ENCODE peak calls at places on chromosomes 13 and 19, in five cellular contexts. One of them, this sample, is unnamed.

GRCh38 chr19:42109896-42110295 is 22.4 kb downstream of the POU2F2 start:
- DNase-seq in NCI-H345: no peak
- DNase-seq in activated effector memory CD4-positive, alpha-beta T cell treated with Interleukin-2 at 50 U/mL for 16 hours: no peak
- DNase-seq in glutamatergic neuron: no peak
- DNase-seq in NCI-H146: no peak
- DNase-seq in this sample: no peak

GRCh38 chr19:38658462-38659306 is 11.2 kb downstream of the ACTN4 start:
- DNase-seq in NCI-H345: peak; percentile 89
- DNase-seq in activated effector memory CD4-positive, alpha-beta T cell treated with Interleukin-2 at 50 U/mL for 16 hours: no peak
- DNase-seq in NCI-H146: no peak
- DNase-seq in glutamatergic neuron: no peak
- DNase-seq in this sample: no peak

GRCh38 chr13:37599509-37599908 is 941 bp upstream of the POSTN start:
- DNase-seq in NCI-H146: no peak
- DNase-seq in glutamatergic neuron: no peak
- DNase-seq in activated effector memory CD4-positive, alpha-beta T cell treated with Interleukin-2 at 50 U/mL for 16 hours: no peak
- DNase-seq in NCI-H345: no peak
- DNase-seq in this sample: no peak

GRCh38 chr19:16571689-16572331 is 405 bp downstream of the SLC35E1 start:
- DNase-seq in activated effector memory CD4-positive, alpha-beta T cell treated with Interleukin-2 at 50 U/mL for 16 hours: no peak
- DNase-seq in NCI-H345: no peak
- DNase-seq in NCI-H146: peak; percentile 63
- DNase-seq in glutamatergic neuron: no peak
- DNase-seq in this sample: peak; percentile 70

GRCh38 chr13:110328509-110328908 is 21.4 kb downstream of the COL4A2 start:
- DNase-seq in glutamatergic neuron: no peak
- DNase-seq in NCI-H146: no peak
- DNase-seq in NCI-H345: no peak
- DNase-seq in activated effector memory CD4-positive, alpha-beta T cell treated with Interleukin-2 at 50 U/mL for 16 hours: no peak
- DNase-seq in this sample: no peak

GRCh38 chr13:20686863-20687579 is 16.5 kb upstream of the IL17D start:
- DNase-seq in glutamatergic neuron: no peak
- DNase-seq in NCI-H146: no peak
- DNase-seq in activated effector memory CD4-positive, alpha-beta T cell treated with Interleukin-2 at 50 U/mL for 16 hours: no peak
- DNase-seq in NCI-H345: no peak
- DNase-seq in this sample: no peak

GRCh38 chr13:95505265-95505664 is 47.3 kb upstream of the CLDN10 start:
- DNase-seq in NCI-H345: no peak
- DNase-seq in activated effector memory CD4-positive, alpha-beta T cell treated with Interleukin-2 at 50 U/mL for 16 hours: no peak
- DNase-seq in NCI-H146: no peak
- DNase-seq in glutamatergic neuron: no peak
- DNase-seq in this sample: no peak

GRCh38 chr19:39502640-39503417 is 4.1 kb downstream of the DLL3 start:
- DNase-seq in glutamatergic neuron: peak; percentile 87
- DNase-seq in activated effector memory CD4-positive, alpha-beta T cell treated with Interleukin-2 at 50 U/mL for 16 hours: peak; percentile 67
- DNase-seq in NCI-H146: no peak
- DNase-seq in NCI-H345: no peak
- DNase-seq in this sample: no peak

GRCh38 chr13:48094404-48094780 is 512 bp downstream of the MED4 start:
- DNase-seq in NCI-H345: no peak
- DNase-seq in NCI-H146: peak; percentile 21
- DNase-seq in activated effector memory CD4-positive, alpha-beta T cell treated with Interleukin-2 at 50 U/mL for 16 hours: no peak
- DNase-seq in glutamatergic neuron: no peak
- DNase-seq in this sample: peak; percentile 47

GRCh38 chr13:30572859-30573275 is 44.9 kb upstream of the USPL1 start:
- DNase-seq in glutamatergic neuron: no peak
- DNase-seq in NCI-H146: no peak
- DNase-seq in NCI-H345: peak; percentile 7
- DNase-seq in activated effector memory CD4-positive, alpha-beta T cell treated with Interleukin-2 at 50 U/mL for 16 hours: no peak
- DNase-seq in this sample: peak; percentile 8